ENCODE peak calls at places on chromosome 17, in ten cellular contexts. G, Y, M, U, V, X, K, J, L and F are unnamed samples.

GRCh38 chr17:82231562-82232321 is 2.9 kb downstream of the SLC16A3 start:
- DNase-seq in G (no peak), Y (no peak), M (peak), U (peak), V (no peak), X (no peak), K (no peak), J (no peak), L (no peak), F (peak)

GRCh38 chr17:75130632-75131277 is 787 bp downstream of the NT5C start:
- DNase-seq in G (no peak), Y (peak), M (peak), U (peak), V (peak), X (peak), K (no peak), J (peak), L (no peak), F (no peak)

GRCh38 chr17:45430738-45431530 is 1.7 kb downstream of the ARHGAP27 start:
- DNase-seq in G (no peak), Y (no peak), M (no peak), U (no peak), V (no peak), X (no peak), K (no peak), J (peak), L (no peak), F (peak)

GRCh38 chr17:5500247-5500803 is 14.0 kb downstream of the MIS12 start:
- DNase-seq in G (no peak), Y (no peak), M (no peak), U (no peak), V (no peak), X (no peak), K (no peak), J (peak), L (no peak), F (no peak)

GRCh38 chr17:80031691-80032480 is 3.8 kb downstream of the TBC1D16 start:
- DNase-seq in G (no peak), Y (no peak), M (no peak), U (no peak), V (no peak), X (no peak), K (no peak), J (no peak), L (no peak), F (no peak)

GRCh38 chr17:39014044-39014794 is 47.0 kb upstream of the FBXO47 start:
- DNase-seq in G (no peak), Y (no peak), M (no peak), U (peak), V (no peak), X (no peak), K (no peak), J (no peak), L (no peak), F (no peak)

GRCh38 chr17:65558683-65559311 is 2.7 kb downstream of the AXIN2 start:
- DNase-seq in G (no peak), Y (peak), M (no peak), U (no peak), V (peak), X (no peak), K (no peak), J (no peak), L (no peak), F (no peak)

GRCh38 chr17:47604268-47604927 is 45.3 kb upstream of the KPNB1 start:
- DNase-seq in G (no peak), Y (no peak), M (no peak), U (peak), V (no peak), X (no peak), K (no peak), J (no peak), L (no peak), F (no peak)

GRCh38 chr17:69761767-69762321 is 313.2 kb upstream of the KCNJ16 start:
- DNase-seq in G (no peak), Y (no peak), M (no peak), U (peak), V (no peak), X (no peak), K (peak), J (no peak), L (no peak), F (no peak)

GRCh38 chr17:37769050-37769449 is 24.2 kb upstream of the HNF1B start:
- DNase-seq in G (no peak), Y (no peak), M (no peak), U (no peak), V (no peak), X (no peak), K (no peak), J (no peak), L (no peak), F (no peak)

GRCh38 chr17:31549121-31549524 is 157.6 kb downstream of the RAB11FIP4 start:
- DNase-seq in G (no peak), Y (no peak), M (no peak), U (no peak), V (no peak), X (no peak), K (no peak), J (no peak), L (no peak), F (no peak)

GRCh38 chr17:59154721-59155438 is at the start of gene SKA2:
- DNase-seq in G (peak), Y (peak), M (peak), U (no peak), V (peak), X (peak), K (no peak), J (peak), L (peak), F (peak)

GRCh38 chr17:47736501-47737211 is 3.6 kb downstream of the TBX21 start:
- DNase-seq in G (no peak), Y (no peak), M (peak), U (no peak), V (no peak), X (no peak), K (no peak), J (peak), L (no peak), F (no peak)

GRCh38 chr17:48722924-48723554 is at the start of gene PRAC2:
- DNase-seq in G (no peak), Y (peak), M (no peak), U (no peak), V (no peak), X (no peak), K (no peak), J (no peak), L (no peak), F (no peak)

GRCh38 chr17:16158721-16159120 is 56.6 kb downstream of the NCOR1 start:
- DNase-seq in G (no peak), Y (no peak), M (no peak), U (peak), V (no peak), X (no peak), K (no peak), J (no peak), L (no peak), F (no peak)